ENCODE peak calls at places on chromosomes 5 and 9, in six cellular contexts. W is substantia nigra, L is heart left ventricle, Z is astrocyte, E is tibial artery, Y is IMR-90. P is an unnamed sample.

GRCh38 chr5:43981556-43981955 is 378.6 kb downstream of the NNT start:
- DNase-seq in L (no peak), W (no peak), E (no peak), Z (no peak), Y (no peak), P (no peak)

GRCh38 chr5:136042665-136043121 is 13.9 kb downstream of the TGFBI start:
- DNase-seq in W (no peak), L (no peak), E (no peak), Y (no peak), Z (peak), P (peak)

GRCh38 chr5:175686396-175686795 is 28.5 kb downstream of the HRH2 start:
- DNase-seq in E (no peak), Y (no peak), W (no peak), Z (no peak), L (no peak), P (no peak)

GRCh38 chr9:115733318-115733717 is 420.3 kb upstream of the PAPPA start:
- DNase-seq in W (no peak), Z (no peak), E (no peak), Y (no peak), L (no peak), P (peak)

GRCh38 chr9:98908897-98909634 is 34.6 kb upstream of the COL15A1 start:
- DNase-seq in Y (peak), L (no peak), E (no peak), W (no peak), Z (peak), P (no peak)

GRCh38 chr9:27386759-27387158 is 89.8 kb upstream of the EQTN start:
- DNase-seq in W (no peak), Y (no peak), Z (no peak), L (no peak), E (no peak), P (no peak)

GRCh38 chr9:114033397-114034103 is 44.5 kb downstream of the AMBP start:
- DNase-seq in W (peak), E (peak), Z (no peak), Y (no peak), L (peak), P (peak)

GRCh38 chr9:135478858-135479468 is 619 bp upstream of the PPP1R26 start:
- DNase-seq in W (no peak), E (no peak), Z (no peak), L (peak), Y (no peak), P (peak)

GRCh38 chr9:84620338-84620737 is 49.2 kb upstream of the NTRK2 start:
- DNase-seq in W (no peak), Y (no peak), E (no peak), L (no peak), Z (no peak), P (no peak)

GRCh38 chr9:89143266-89143665 is 35.4 kb downstream of the SHC3 start:
- DNase-seq in W (no peak), Z (no peak), Y (no peak), E (no peak), L (no peak), P (no peak)

GRCh38 chr5:103272377-103272776 is 13.8 kb downstream of the MACIR start:
- DNase-seq in L (no peak), W (no peak), E (no peak), Y (peak), Z (peak), P (no peak)

GRCh38 chr9:35729700-35730485 is 2.1 kb downstream of the TLN1 start:
- DNase-seq in Y (peak), E (peak), W (peak), Z (peak), L (peak), P (peak)

GRCh38 chr5:91541696-91542095 is 158.6 kb upstream of the ARRDC3 start:
- DNase-seq in E (no peak), Y (peak), W (no peak), L (no peak), Z (peak), P (peak)

GRCh38 chr5:36444582-36444999 is 142.9 kb upstream of the RANBP3L start:
- DNase-seq in Z (peak), Y (no peak), L (peak), E (peak), W (no peak), P (no peak)

GRCh38 chr5:157564149-157564711 is 11.3 kb downstream of the ADAM19 start:
- DNase-seq in L (no peak), E (no peak), Y (no peak), W (no peak), Z (no peak), P (no peak)

GRCh38 chr9:129175825-129176633 is 2.0 kb downstream of the IER5L start:
- DNase-seq in E (peak), Z (peak), Y (peak), L (peak), W (peak), P (peak)

GRCh38 chr5:128671861-128672414 is 133.9 kb upstream of the FBN2 start:
- DNase-seq in Y (no peak), E (no peak), Z (no peak), L (no peak), W (no peak), P (no peak)

GRCh38 chr9:108087781-108088180 is 598.2 kb upstream of the KLF4 start:
- DNase-seq in Y (no peak), E (no peak), Z (no peak), L (no peak), W (no peak), P (no peak)

GRCh38 chr9:6997330-6997729 is 239.6 kb downstream of the KDM4C start:
- DNase-seq in W (no peak), Z (no peak), E (no peak), L (no peak), Y (peak), P (no peak)

GRCh38 chr5:177498013-177498847 is 826 bp upstream of the PDLIM7 start:
- DNase-seq in W (no peak), Z (no peak), E (no peak), L (peak), Y (no peak), P (peak)

GRCh38 chr9:129380961-129381401 is 202.9 kb upstream of the IER5L start:
- DNase-seq in Z (no peak), L (no peak), W (no peak), Y (no peak), E (peak), P (no peak)

GRCh38 chr9:137044502-137045177 is 1.3 kb downstream of the NPDC1 start:
- DNase-seq in L (no peak), Y (no peak), Z (no peak), E (no peak), W (no peak), P (no peak)

GRCh38 chr5:118139361-118139760 is 849.0 kb downstream of the DTWD2 start:
- DNase-seq in W (no peak), L (no peak), Y (no peak), E (no peak), Z (no peak), P (no peak)

GRCh38 chr9:77424993-77425392 is 223.1 kb downstream of the GNA14 start:
- DNase-seq in E (no peak), W (no peak), Z (no peak), Y (peak), L (no peak), P (no peak)

GRCh38 chr5:110159202-110159601 is 469.5 kb downstream of the MAN2A1 start:
- DNase-seq in Y (no peak), E (no peak), W (no peak), L (no peak), Z (peak), P (peak)

GRCh38 chr5:138803285-138803684 is 50.1 kb downstream of the CTNNA1 start:
- DNase-seq in Z (no peak), E (no peak), W (no peak), L (no peak), Y (no peak), P (no peak)

GRCh38 chr5:392431-392988 is 50.5 kb upstream of the EXOC3 start:
- DNase-seq in Y (peak), Z (peak), L (no peak), W (no peak), E (peak), P (peak)

GRCh38 chr5:59115345-59115744 is 532.5 kb downstream of the RAB3C start:
- DNase-seq in W (no peak), E (no peak), Y (peak), Z (peak), L (no peak), P (peak)

GRCh38 chr5:75961814-75962213 is 121.4 kb upstream of the SV2C start:
- DNase-seq in E (no peak), W (no peak), Y (no peak), L (no peak), Z (no peak), P (no peak)

GRCh38 chr5:127840198-127840524 is 137.0 kb downstream of the CCDC192 start:
- DNase-seq in Y (no peak), E (no peak), W (no peak), Z (no peak), L (no peak), P (no peak)

GRCh38 chr9:14240491-14240890 is 73.5 kb downstream of the NFIB start:
- DNase-seq in Z (peak), Y (peak), W (no peak), L (no peak), E (no peak), P (no peak)

GRCh38 chr9:37503736-37504135 is 18.0 kb downstream of the POLR1E start:
- DNase-seq in Z (peak), E (no peak), L (no peak), Y (peak), W (no peak), P (peak)

GRCh38 chr9:90256345-90256744 is 386.3 kb downstream of the DIRAS2 start:
- DNase-seq in W (no peak), E (no peak), Y (no peak), Z (no peak), L (no peak), P (peak)

GRCh38 chr9:90249094-90249493 is 393.5 kb downstream of the DIRAS2 start:
- DNase-seq in W (no peak), Z (no peak), Y (no peak), E (no peak), L (no peak), P (no peak)

GRCh38 chr9:90245661-90246060 is 397.0 kb downstream of the DIRAS2 start:
- DNase-seq in Z (no peak), L (no peak), W (no peak), E (no peak), Y (no peak), P (no peak)

GRCh38 chr9:90251311-90251710 is 391.3 kb downstream of the DIRAS2 start:
- DNase-seq in W (no peak), E (no peak), Y (no peak), Z (no peak), L (no peak), P (no peak)
- H3K27ac ChIP-seq in W (no peak), E (no peak), Y (no peak), Z (no peak), L (no peak), P (no peak)

DNA sequence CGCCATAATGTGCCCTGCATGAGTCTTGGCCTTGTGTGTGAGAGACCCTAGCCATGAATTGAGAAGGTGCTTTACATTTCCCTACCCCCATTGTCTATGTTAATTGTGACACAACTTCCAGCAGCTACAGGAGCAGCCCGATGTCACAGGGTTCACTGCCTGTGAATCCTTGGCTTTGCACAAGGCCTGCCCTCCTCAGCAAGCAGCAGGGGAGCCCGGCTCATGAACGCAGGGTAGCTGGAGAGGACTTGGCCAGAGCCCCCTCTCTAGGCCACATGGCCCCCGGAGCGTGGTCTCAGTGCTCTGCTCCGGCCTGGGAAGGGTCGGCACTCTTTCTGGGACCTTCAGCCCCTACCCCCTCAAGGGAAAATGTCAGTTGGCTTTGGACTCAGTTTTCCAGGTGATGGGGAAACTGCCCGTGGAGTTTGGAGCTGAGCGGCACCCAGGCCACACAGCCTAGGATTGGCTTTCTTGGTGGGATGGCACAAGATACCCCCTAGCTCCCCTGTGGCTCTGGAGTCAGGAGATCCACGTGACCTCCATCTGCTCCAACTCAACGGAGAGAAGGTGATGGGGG is 160.8 kb downstream of the DAB2IP start:
- DNase-seq in E (no peak), L (no peak), Y (no peak), W (no peak), Z (no peak), P (no peak)
- H3K27ac ChIP-seq in E (no peak), L (no peak), Y (no peak), W (no peak), Z (no peak), P (no peak)

GRCh38 chr9:81737871-81738507 is 48.6 kb upstream of the TLE1 start:
- DNase-seq in Y (peak), Z (peak), E (peak), L (no peak), W (no peak), P (peak)
- H3K27ac ChIP-seq in Y (peak), Z (peak), E (peak), L (no peak), W (no peak), P (peak)

DNA sequence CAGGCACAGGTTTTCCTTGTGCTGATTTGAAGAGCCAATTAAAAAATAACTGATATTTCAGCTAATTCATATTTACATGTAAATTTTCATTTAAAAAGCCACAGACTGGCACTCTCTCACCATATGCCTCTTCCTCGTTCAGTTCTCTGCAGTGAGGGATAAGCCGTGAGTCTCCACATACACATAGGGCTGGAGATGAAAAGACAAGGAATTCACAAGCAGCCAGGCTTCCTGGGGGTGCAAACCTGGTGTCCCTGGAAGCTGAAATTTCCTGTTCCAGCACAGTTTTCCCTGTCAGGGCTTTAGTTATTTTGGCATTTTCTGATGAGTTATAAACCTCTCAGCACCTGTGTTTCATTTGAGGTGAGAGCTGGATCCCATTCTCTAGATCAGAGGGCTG is 323.9 kb upstream of the PANK3 start:
- DNase-seq in Y (no peak), Z (no peak), W (no peak), E (no peak), L (no peak), P (no peak)
- H3K27ac ChIP-seq in Y (no peak), Z (no peak), W (no peak), E (no peak), L (no peak), P (no peak)

GRCh38 chr9:80553986-80554715 is 982.4 kb downstream of the TLE4 start:
- DNase-seq in Z (no peak), W (no peak), E (no peak), Y (no peak), L (no peak), P (no peak)

GRCh38 chr9:80556631-80557030 is 984.9 kb downstream of the TLE4 start:
- DNase-seq in Z (no peak), E (no peak), Y (no peak), W (no peak), L (no peak), P (no peak)

GRCh38 chr9:80554856-80555255 is 983.1 kb downstream of the TLE4 start:
- DNase-seq in E (no peak), L (no peak), W (no peak), Y (no peak), Z (no peak), P (no peak)

GRCh38 chr9:80557256-80557655 is 985.5 kb downstream of the TLE4 start:
- DNase-seq in Y (no peak), E (no peak), W (no peak), L (no peak), Z (no peak), P (no peak)

GRCh38 chr9:80555782-80556325 is 984.1 kb downstream of the TLE4 start:
- DNase-seq in Y (peak), Z (no peak), L (no peak), E (no peak), W (no peak), P (no peak)
- H3K27ac ChIP-seq in Y (no peak), Z (no peak), L (no peak), E (no peak), W (no peak), P (no peak)

GRCh38 chr5:172713809-172714490 is 57.0 kb downstream of the DUSP1 start:
- DNase-seq in E (no peak), L (no peak), W (no peak), Z (no peak), Y (no peak), P (no peak)
- H3K27ac ChIP-seq in E (peak), L (peak), W (peak), Z (no peak), Y (no peak), P (no peak)

GRCh38 chr9:125680442-125680841 is 26.6 kb downstream of the MAPKAP1 start:
- DNase-seq in Y (no peak), L (no peak), E (no peak), W (no peak), Z (no peak), P (no peak)

GRCh38 chr9:125681086-125681622 is 25.9 kb downstream of the MAPKAP1 start:
- DNase-seq in W (no peak), E (no peak), L (no peak), Y (no peak), Z (no peak), P (no peak)

GRCh38 chr9:125679597-125680189 is 27.3 kb downstream of the MAPKAP1 start:
- DNase-seq in Z (no peak), E (no peak), W (no peak), Y (no peak), L (no peak), P (no peak)

GRCh38 chr9:125674981-125675973 is 31.7 kb downstream of the MAPKAP1 start:
- DNase-seq in Y (peak), L (no peak), E (no peak), Z (peak), W (no peak), P (peak)
- H3K27ac ChIP-seq in Y (peak), L (peak), E (no peak), Z (peak), W (no peak), P (peak)

GRCh38 chr9:16727452-16728127 is 142.9 kb downstream of the BNC2 start:
- DNase-seq in W (no peak), E (no peak), L (no peak), Z (no peak), Y (peak), P (peak)

GRCh38 chr9:16730162-16730561 is 140.3 kb downstream of the BNC2 start:
- DNase-seq in Z (no peak), E (no peak), W (no peak), L (no peak), Y (no peak), P (no peak)

GRCh38 chr9:16726718-16727451 is 143.6 kb downstream of the BNC2 start:
- DNase-seq in W (peak), L (peak), Y (peak), Z (peak), E (peak), P (peak)

GRCh38 chr9:16729656-16730055 is 140.8 kb downstream of the BNC2 start:
- DNase-seq in L (no peak), W (no peak), Y (peak), E (no peak), Z (no peak), P (peak)

GRCh38 chr9:16728128-16728505 is 142.4 kb downstream of the BNC2 start:
- DNase-seq in L (no peak), Z (no peak), W (no peak), E (no peak), Y (peak), P (peak)
- H3K27ac ChIP-seq in L (no peak), Z (peak), W (no peak), E (peak), Y (peak), P (peak)